ENCODE peak calls at places on chromosomes 4 and X, in six cellular contexts. G is SW480; C is heart left ventricle; Y is activated CD8-positive, alpha-beta memory T cell treated with anti-CD3 and anti-CD28 coated beads, Interleukin-2, amount 50 U/mL, for 48 hours; R is RWPE1; Q is T-helper 2 cell treated with Interferon-gamma antibody and Interleukin-4, amounts not matched to agents 5 μg/mL and 100 μg/mL, for 36 hours. D is an unnamed sample.

GRCh38 chr4:29581469-29581868 is 1138.7 kb upstream of the PCDH7 start:
- DNase-seq in R (no peak), Q (no peak), C (no peak), G (no peak), Y (no peak), D (no peak)

GRCh38 chrX:39518451-39519212 is 579.1 kb downstream of the BCOR start:
- DNase-seq in Q (no peak), R (no peak), C (peak), G (no peak), Y (no peak), D (no peak)

GRCh38 chr4:53587123-53587522 is 4.2 kb downstream of the LNX1 start:
- DNase-seq in G (peak), Y (no peak), Q (no peak), C (no peak), R (no peak), D (peak)

GRCh38 chrX:130079824-130080406 is 30.4 kb downstream of the ELF4 start:
- DNase-seq in Q (no peak), Y (peak), G (peak), R (peak), C (no peak), D (peak)

GRCh38 chr4:1578968-1579833 is 104.9 kb downstream of the FAM53A start:
- DNase-seq in Y (peak), Q (peak), C (peak), G (peak), R (peak), D (peak)

GRCh38 chr4:108044951-108045686 is 55.4 kb downstream of the HADH start:
- DNase-seq in Q (no peak), R (peak), G (no peak), C (no peak), Y (no peak), D (peak)

GRCh38 chr4:123017636-123018390 is 95.4 kb upstream of the NUDT6 start:
- DNase-seq in C (no peak), Q (no peak), Y (no peak), G (no peak), R (peak), D (no peak)

GRCh38 chrX:103845165-103845653 is 13.2 kb upstream of the RAB9B start:
- DNase-seq in Y (peak), Q (peak), R (peak), G (peak), C (peak), D (peak)

GRCh38 chr4:1753692-1754311 is 32.5 kb downstream of the TACC3 start:
- DNase-seq in R (no peak), Y (no peak), Q (no peak), C (no peak), G (no peak), D (no peak)

GRCh38 chrX:24025741-24026402 is 1.1 kb downstream of the KLHL15 start:
- DNase-seq in Y (no peak), Q (no peak), G (peak), C (no peak), R (peak), D (peak)

GRCh38 chr4:1058198-1058996 is 47.0 kb downstream of the FGFRL1 start:
- DNase-seq in C (peak), Q (no peak), G (no peak), Y (no peak), R (no peak), D (no peak)